ENCODE peak calls at places on chromosomes 7 and 10, in eight cellular contexts. E, H, K, A, J, N, O and L are unnamed samples.
A peak's percentile ranks its signal among the peaks of the same experiment; 100 is the strongest.

GRCh38 chr7:79353720-79354468 is 99.6 kb downstream of the MAGI2 start:
- DNase-seq in E (no peak), H (no peak), K (no peak), A (no peak), J (no peak), N (no peak), O (no peak), L (no peak)

GRCh38 chr10:43857206-43857952 is 208.7 kb upstream of the ZNF32 start:
- DNase-seq in E (no peak), H (no peak), K (no peak), A (no peak), J (peak; percentile 95), N (peak; percentile 97), O (no peak), L (no peak)

GRCh38 chr10:78272329-78272728 is 238.7 kb downstream of the RPS24 start:
- DNase-seq in E (no peak), H (no peak), K (no peak), A (no peak), J (no peak), N (no peak), O (no peak), L (no peak)

GRCh38 chr7:32519763-32520162 is 24.5 kb downstream of the AVL9 start:
- DNase-seq in E (no peak), H (no peak), K (no peak), A (no peak), J (no peak), N (no peak), O (no peak), L (no peak)

GRCh38 chr7:130152270-130153141 is 52.7 kb downstream of the TMEM209 start:
- DNase-seq in E (no peak), H (no peak), K (no peak), A (peak; percentile 75), J (peak; percentile 17), N (peak; percentile 61), O (no peak), L (no peak)

GRCh38 chr7:5296627-5297226 is 14.0 kb downstream of the SLC29A4 start:
- DNase-seq in E (peak; percentile 69), H (no peak), K (no peak), A (no peak), J (no peak), N (no peak), O (peak; percentile 95), L (no peak)

GRCh38 chr7:1611708-1612241 is 41.9 kb upstream of the PSMG3 start:
- DNase-seq in E (no peak), H (peak; percentile 3), K (peak; percentile 3), A (no peak), J (peak; percentile 73), N (peak; percentile 93), O (no peak), L (no peak)

GRCh38 chr10:59880976-59881510 is 25.3 kb downstream of the CCDC6 start:
- DNase-seq in E (no peak), H (no peak), K (no peak), A (no peak), J (no peak), N (no peak), O (no peak), L (no peak)

GRCh38 chr7:66877577-66878300 is 43.3 kb upstream of the TMEM248 start:
- DNase-seq in E (peak; percentile 6), H (no peak), K (no peak), A (no peak), J (peak; percentile 36), N (peak; percentile 20), O (no peak), L (no peak)

DNA sequence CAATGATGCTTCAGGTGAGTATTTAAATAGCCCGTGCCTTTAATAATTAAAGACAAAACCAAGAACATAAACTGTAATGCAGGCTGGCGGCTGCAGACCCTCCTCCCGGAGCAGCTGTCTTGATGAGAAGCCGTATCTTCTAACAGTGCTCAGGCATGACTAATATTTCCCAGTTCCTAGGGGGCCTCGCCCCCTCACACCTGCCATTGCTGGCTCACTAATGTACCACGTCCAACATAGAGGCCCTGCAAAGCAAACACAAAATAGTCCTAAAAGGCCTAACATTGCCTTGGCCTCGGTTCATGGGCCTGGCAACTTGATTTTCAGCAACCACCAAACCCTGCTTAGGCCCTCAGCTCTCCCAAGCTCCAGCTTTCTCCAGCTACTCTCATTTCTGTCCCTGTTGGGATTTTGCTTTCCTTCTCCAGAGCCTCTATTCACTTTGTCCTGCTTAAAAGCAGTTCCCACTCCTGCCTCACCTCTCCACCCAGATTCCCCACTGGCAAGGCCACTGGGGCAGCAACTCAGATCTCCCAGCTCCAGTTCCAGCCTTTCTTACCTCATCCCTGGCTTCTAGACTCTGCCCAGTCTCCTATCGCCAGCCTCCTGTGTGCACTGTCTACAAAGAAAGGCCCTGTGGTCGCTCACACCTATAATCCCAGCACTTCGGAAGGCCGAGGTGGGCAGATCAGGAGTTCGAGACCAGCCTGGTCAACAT is 16.2 kb downstream of the SORBS1 start:
- DNase-seq in E (no peak), H (no peak), K (no peak), A (no peak), J (no peak), N (peak; percentile 68), O (no peak), L (no peak)
- H3K4me1 ChIP-seq in E (no peaks in the 10 kb centered on the region), H (no peaks in the 10 kb centered on the region), K (no peaks in the 10 kb centered on the region), A (peaks cover 20% of the 10 kb centered on the region), J (no peaks in the 10 kb centered on the region), N (no peaks in the 10 kb centered on the region), O (peaks cover 9% of the 10 kb centered on the region), L (peaks cover 31% of the 10 kb centered on the region)

GRCh38 chr7:29120955-29121354 is 25.4 kb downstream of the CPVL start:
- DNase-seq in E (no peak), H (no peak), K (no peak), A (no peak), J (no peak), N (no peak), O (no peak), L (no peak)

GRCh38 chr7:29122750-29123149 is 23.6 kb downstream of the CPVL start:
- DNase-seq in E (no peak), H (no peak), K (no peak), A (no peak), J (no peak), N (no peak), O (no peak), L (no peak)

GRCh38 chr7:29126804-29127203 is 19.5 kb downstream of the CPVL start:
- DNase-seq in E (no peak), H (no peak), K (no peak), A (no peak), J (no peak), N (no peak), O (no peak), L (no peak)

GRCh38 chr7:29122081-29122480 is 24.3 kb downstream of the CPVL start:
- DNase-seq in E (no peak), H (no peak), K (no peak), A (no peak), J (no peak), N (no peak), O (no peak), L (no peak)

GRCh38 chr7:29123611-29124190 is 22.6 kb downstream of the CPVL start:
- DNase-seq in E (no peak), H (no peak), K (no peak), A (no peak), J (no peak), N (no peak), O (no peak), L (no peak)
- H3K27ac ChIP-seq in E (no peak overlapping the region), H (no peak overlapping the region), K (no peak overlapping the region), A (no peak overlapping the region), J (no peak overlapping the region), N (no peak overlapping the region), O (no peak overlapping the region), L (no peak overlapping the region)

GRCh38 chr7:139109983-139110411 is 477 bp upstream of the ZC3HAV1 start:
- DNase-seq in E (peak; percentile 19), H (no peak), K (no peak), A (no peak), J (no peak), N (no peak), O (no peak), L (no peak)

GRCh38 chr7:139106959-139107358 is 2.6 kb downstream of the ZC3HAV1 start:
- DNase-seq in E (peak; percentile 38), H (no peak), K (no peak), A (no peak), J (no peak), N (no peak), O (no peak), L (no peak)

GRCh38 chr7:139111147-139111546 is 1.6 kb upstream of the ZC3HAV1 start:
- DNase-seq in E (no peak), H (no peak), K (no peak), A (no peak), J (no peak), N (no peak), O (no peak), L (no peak)

GRCh38 chr7:139109188-139109982 is at the start of gene ZC3HAV1:
- DNase-seq in E (peak; percentile 86), H (peak; percentile 50), K (peak; percentile 72), A (peak; percentile 93), J (peak; percentile 86), N (peak; percentile 83), O (peak; percentile 79), L (peak; percentile 91)

GRCh38 chr7:139108256-139109187 is 998 bp downstream of the ZC3HAV1 start:
- DNase-seq in E (peak; percentile 73), H (no peak), K (no peak), A (peak; percentile 81), J (peak; percentile 4), N (peak; percentile 27), O (peak; percentile 66), L (peak; percentile 34)
- H3K4me1 ChIP-seq in E (peaks cover 39% of the 10 kb centered on the region), H (peaks cover 5% of the 10 kb centered on the region), K (peaks cover 10% of the 10 kb centered on the region), A (no peaks in the 10 kb centered on the region), J (peaks cover 2% of the 10 kb centered on the region), N (peaks cover 4% of the 10 kb centered on the region), O (peaks cover 5% of the 10 kb centered on the region), L (no peaks in the 10 kb centered on the region)

DNA sequence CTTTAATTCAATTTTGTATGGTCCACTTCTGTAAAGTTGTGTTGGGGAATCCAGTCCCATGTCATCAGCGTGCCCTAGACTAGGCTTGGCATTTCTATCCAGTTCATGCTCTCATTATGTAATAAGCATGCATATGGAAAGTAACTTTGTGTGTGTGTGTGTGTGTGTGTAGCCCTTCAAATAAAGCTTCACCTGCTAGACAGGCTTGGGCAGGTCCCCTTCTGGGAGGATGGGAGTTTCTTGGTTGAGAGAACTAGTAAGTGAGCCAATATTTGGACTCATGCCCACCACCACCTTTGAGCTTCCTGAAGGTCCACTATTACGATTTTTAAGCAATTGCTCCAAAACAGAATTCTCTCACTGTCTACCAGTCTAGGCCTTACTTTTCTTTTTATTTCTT is 6.9 kb downstream of the BZW2 start:
- DNase-seq in E (no peak), H (no peak), K (peak; percentile 88), A (no peak), J (no peak), N (no peak), O (no peak), L (no peak)
- H3K27ac ChIP-seq in E (no peak overlapping the region), H (peak overlapping the region; percentile 12), K (no peak overlapping the region), A (no peak overlapping the region), J (no peak overlapping the region), N (no peak overlapping the region), O (no peak overlapping the region), L (peak overlapping the region; percentile 39)